ENCODE peak calls at places on chromosomes 7 and 10, in nine cellular contexts. Q is Panc1, X is adrenal gland, J is BJ, E is choroid plexus epithelial cell, S is left ventricle myocardium inferior, D is astrocyte of the spinal cord, U is tibial nerve, C is HL-60. O is an unnamed sample.

GRCh38 chr10:21953585-21954057 is 49.9 kb downstream of the DNAJC1 start:
- DNase-seq in Q (no peak), J (no peak), U (no peak), C (no peak), D (peak), X (no peak), E (peak), S (no peak), O (peak)

GRCh38 chr7:70698219-70698832 is 433.6 kb upstream of the GALNT17 start:
- DNase-seq in E (peak), J (no peak), X (no peak), S (no peak), U (peak), Q (peak), D (peak), C (no peak), O (no peak)

GRCh38 chr7:44665531-44666213 is 59.2 kb downstream of the OGDH start:
- DNase-seq in D (peak), E (peak), C (no peak), Q (no peak), S (no peak), X (no peak), J (no peak), U (no peak), O (peak)

GRCh38 chr7:158274996-158275395 is 312.6 kb downstream of the PTPRN2 start:
- DNase-seq in D (no peak), Q (no peak), E (no peak), X (no peak), J (no peak), S (no peak), C (no peak), U (no peak), O (no peak)

GRCh38 chr7:92754756-92755581 is 81.4 kb downstream of the CDK6 start:
- DNase-seq in Q (no peak), E (no peak), S (peak), J (no peak), U (no peak), X (no peak), C (peak), D (peak), O (no peak)

GRCh38 chr7:151252961-151253691 is 4.6 kb upstream of the SMARCD3 start:
- DNase-seq in S (no peak), E (no peak), X (no peak), U (no peak), J (no peak), D (no peak), C (no peak), Q (no peak), O (no peak)

GRCh38 chr7:156034397-156034796 is 222.1 kb upstream of the SHH start:
- DNase-seq in S (no peak), C (peak), X (no peak), U (no peak), J (no peak), Q (no peak), E (no peak), D (no peak), O (no peak)

GRCh38 chr7:507623-508305 is 11.9 kb downstream of the PDGFA start:
- DNase-seq in E (no peak), Q (no peak), D (no peak), J (no peak), S (peak), U (no peak), X (no peak), C (no peak), O (no peak)

GRCh38 chr7:29146082-29146706 is at the start of gene CPVL:
- DNase-seq in S (peak), J (no peak), U (peak), C (no peak), X (peak), E (no peak), D (no peak), Q (no peak), O (no peak)

GRCh38 chr10:71241899-71242620 is 29.7 kb downstream of the UNC5B start:
- DNase-seq in S (peak), U (no peak), E (no peak), J (no peak), Q (no peak), C (peak), D (no peak), X (no peak), O (no peak)

GRCh38 chr7:102434039-102434481 is 685 bp downstream of the ORAI2 start:
- DNase-seq in X (no peak), J (no peak), U (no peak), D (peak), E (peak), S (no peak), Q (no peak), C (no peak), O (no peak)

GRCh38 chr7:88665892-88666514 is 93.5 kb upstream of the ZNF804B start:
- DNase-seq in U (no peak), D (no peak), S (no peak), C (no peak), J (no peak), Q (no peak), E (no peak), X (no peak), O (no peak)

GRCh38 chr10:24716295-24716694 is 7.4 kb downstream of the ARHGAP21 start:
- DNase-seq in E (no peak), J (no peak), X (peak), C (no peak), U (no peak), D (no peak), Q (no peak), S (no peak), O (no peak)

GRCh38 chr7:4724648-4725013 is 42.5 kb downstream of the FOXK1 start:
- DNase-seq in E (peak), J (no peak), C (no peak), Q (no peak), U (no peak), D (peak), X (no peak), S (no peak), O (no peak)

GRCh38 chr10:59648711-59649201 is 60.9 kb downstream of the SLC16A9 start:
- DNase-seq in Q (no peak), S (no peak), C (no peak), X (peak), D (peak), U (no peak), J (no peak), E (peak), O (no peak)

GRCh38 chr10:4588824-4589223 is 237.2 kb upstream of the AKR1E2 start:
- DNase-seq in X (no peak), D (no peak), U (no peak), S (no peak), Q (no peak), C (no peak), E (peak), J (no peak), O (no peak)

GRCh38 chr10:77417806-77418205 is 219.8 kb downstream of the KCNMA1 start:
- DNase-seq in Q (no peak), D (no peak), E (no peak), U (no peak), C (no peak), X (no peak), S (no peak), J (no peak), O (no peak)

GRCh38 chr10:29736325-29737208 is 101.8 kb upstream of the SVIL start:
- DNase-seq in J (no peak), S (peak), C (peak), U (no peak), X (peak), Q (no peak), E (peak), D (peak), O (no peak)

GRCh38 chr7:85068796-85069195 is 118.1 kb downstream of the SEMA3D start:
- DNase-seq in E (peak), U (no peak), Q (no peak), J (no peak), D (peak), C (no peak), X (no peak), S (no peak), O (peak)

GRCh38 chr10:96613565-96613964 is 26.8 kb upstream of the TM9SF3 start:
- DNase-seq in E (no peak), J (no peak), D (no peak), X (peak), S (no peak), Q (no peak), C (no peak), U (no peak), O (no peak)

DNA sequence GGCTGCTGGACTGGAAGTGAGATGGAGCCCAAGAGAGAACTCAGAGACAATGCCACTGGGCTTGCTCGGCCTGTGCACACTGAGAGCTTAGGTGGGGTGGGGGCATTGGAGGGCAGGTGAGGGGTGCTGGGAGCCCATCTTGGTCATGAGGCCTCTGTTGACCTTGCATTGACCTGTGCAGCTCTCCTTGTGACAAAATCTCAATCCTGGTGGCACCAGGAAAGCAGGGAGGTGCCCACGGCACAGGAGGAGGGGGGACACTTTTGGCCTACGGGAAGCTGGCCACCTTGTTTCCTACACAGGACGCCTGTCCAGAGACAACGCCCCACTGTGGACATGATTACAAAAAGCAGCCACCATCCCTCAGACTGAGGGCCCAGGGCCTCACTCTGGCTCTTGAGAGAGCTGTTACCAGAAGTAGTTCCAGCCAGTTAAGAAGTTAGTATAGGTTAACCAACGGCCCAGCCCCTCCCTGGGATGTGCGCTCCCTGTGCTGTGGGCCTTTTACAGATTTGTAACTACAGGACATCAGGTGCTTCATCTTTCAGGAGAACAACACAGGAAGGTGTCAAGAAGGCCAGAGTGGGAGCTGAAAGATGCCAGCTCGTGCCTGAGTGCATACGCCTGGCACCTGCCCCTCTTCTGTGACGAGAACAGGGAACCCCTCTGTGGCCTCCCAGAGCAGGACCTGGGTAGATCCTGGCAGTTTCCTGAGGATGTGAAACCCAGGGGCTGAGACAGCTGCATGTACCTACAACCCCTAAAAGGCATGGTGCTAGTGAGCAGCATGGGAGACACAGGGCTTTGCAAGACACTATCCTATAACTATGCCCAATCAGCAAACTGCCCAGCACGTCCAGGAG is 10.3 kb downstream of the PKD1L1 start:
- DNase-seq in X (no peak), U (no peak), C (no peak), J (no peak), Q (no peak), S (no peak), E (no peak), D (no peak), O (no peak)
- H3K4me3 ChIP-seq in X (no peak), U (no peak), C (no peak), J (no peak), Q (no peak), S (no peak), E (no peak), D (no peak), O (no peak)

GRCh38 chr10:92757720-92758119 is 68.0 kb downstream of the HHEX start:
- DNase-seq in D (no peak), U (no peak), J (no peak), S (no peak), C (peak), X (no peak), E (no peak), Q (no peak), O (no peak)

GRCh38 chr10:92758594-92758993 is 68.8 kb downstream of the HHEX start:
- DNase-seq in E (no peak), S (no peak), Q (no peak), U (no peak), X (no peak), C (no peak), D (no peak), J (no peak), O (no peak)

GRCh38 chr10:92755725-92756124 is 66.0 kb downstream of the HHEX start:
- DNase-seq in S (no peak), D (no peak), J (no peak), C (no peak), E (peak), X (no peak), Q (no peak), U (no peak), O (no peak)

GRCh38 chr10:92756233-92757065 is 66.7 kb downstream of the HHEX start:
- DNase-seq in Q (no peak), S (no peak), C (peak), J (no peak), E (peak), X (no peak), U (no peak), D (no peak), O (no peak)

GRCh38 chr10:92757066-92757716 is 67.4 kb downstream of the HHEX start:
- DNase-seq in C (peak), Q (no peak), E (peak), D (peak), X (peak), S (peak), U (peak), J (peak), O (peak)
- TF ChIP-seq CTCF in C (no peak), Q (no peak), E (peak), D (no peak), X (peak), S (peak), U (peak), J (peak), O (no peak)

DNA sequence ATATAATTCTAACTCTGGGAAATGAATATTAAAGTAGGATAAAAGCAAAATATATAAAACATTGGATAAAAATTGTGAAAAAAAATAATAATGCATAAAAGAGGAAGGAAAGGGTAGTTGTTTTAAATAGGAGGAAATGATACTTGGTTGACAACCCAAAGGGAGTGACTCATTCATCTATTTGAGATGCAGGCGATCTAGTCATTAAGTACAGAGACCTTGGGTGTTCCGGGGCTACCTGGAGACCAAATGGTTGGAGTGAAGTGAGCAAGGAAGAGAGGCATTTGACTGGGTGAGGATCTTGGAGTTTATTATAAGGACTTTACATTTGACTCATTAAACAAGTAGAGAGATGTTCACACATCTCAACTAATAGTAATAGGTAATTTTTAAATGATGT is 111.0 kb downstream of the LRRTM3 start:
- DNase-seq in U (no peak), X (no peak), S (no peak), D (no peak), J (no peak), C (no peak), E (no peak), Q (no peak), O (no peak)
- H3K4me3 ChIP-seq in U (no peak), X (no peak), S (no peak), D (no peak), J (no peak), C (no peak), E (no peak), Q (no peak), O (no peak)

GRCh38 chr10:114387784-114388183 is 16.5 kb downstream of the AFAP1L2 start:
- DNase-seq in U (no peak), X (no peak), E (no peak), C (no peak), S (no peak), J (no peak), D (no peak), Q (no peak), O (no peak)
- TF ChIP-seq CTCF in U (no peak), X (no peak), E (peak), C (no peak), S (no peak), J (no peak), D (no peak), Q (peak), O (no peak)

O was measured in AG04449.